ENCODE peak calls at places on chromosomes 4 and X, in seven cellular contexts. V is endothelial cell, A is H9, N is mucosa of descending colon, Z is adrenal gland, D is uterus, R is D721Med. H is an unnamed sample.

GRCh38 chr4:3340703-3341088 is 47.9 kb downstream of the RGS12 start:
- DNase-seq in A (no peak), N (no peak), V (no peak), D (no peak), R (no peak), Z (no peak), H (no peak)

GRCh38 chr4:58274553-58274952 is 1164.4 kb upstream of the IGFBP7 start:
- DNase-seq in R (no peak), N (no peak), A (no peak), Z (no peak), V (no peak), D (no peak), H (no peak)

GRCh38 chrX:121851033-121851432 is 803.6 kb downstream of the GLUD2 start:
- DNase-seq in Z (no peak), R (no peak), V (no peak), A (no peak), N (no peak), D (no peak), H (no peak)

GRCh38 chr4:43875655-43876054 is 573.0 kb downstream of the KCTD8 start:
- DNase-seq in R (no peak), A (no peak), V (no peak), D (no peak), Z (no peak), N (no peak), H (no peak)

GRCh38 chr4:74539043-74539790 is 94.3 kb downstream of the AREG start:
- DNase-seq in D (no peak), A (no peak), N (no peak), Z (no peak), R (no peak), V (no peak), H (no peak)

GRCh38 chr4:140711910-140712309 is 44.3 kb downstream of the TBC1D9 start:
- DNase-seq in Z (no peak), N (no peak), R (no peak), A (no peak), V (no peak), D (no peak), H (no peak)

GRCh38 chr4:23779839-23780238 is 110.0 kb downstream of the PPARGC1A start:
- DNase-seq in N (no peak), D (no peak), V (no peak), R (no peak), Z (no peak), A (no peak), H (no peak)

GRCh38 chrX:149151805-149152757 is 353.0 kb downstream of the IDS start:
- DNase-seq in V (no peak), N (no peak), D (no peak), A (no peak), R (no peak), Z (no peak), H (no peak)

GRCh38 chrX:149512225-149512885 is 7.2 kb upstream of the IDS start:
- DNase-seq in N (no peak), R (no peak), V (peak), A (peak), D (peak), Z (peak), H (peak)

GRCh38 chr4:20418865-20419451 is 167.3 kb downstream of the SLIT2 start:
- DNase-seq in Z (peak), V (no peak), A (no peak), D (no peak), N (no peak), R (no peak), H (no peak)

GRCh38 chr4:65341557-65341956 is 328.7 kb downstream of the EPHA5 start:
- DNase-seq in A (no peak), Z (no peak), D (no peak), V (no peak), R (no peak), N (no peak), H (no peak)

GRCh38 chrX:124386401-124386800 is 40.0 kb downstream of the SH2D1A start:
- DNase-seq in N (no peak), D (no peak), A (no peak), R (no peak), V (no peak), Z (no peak), H (no peak)

GRCh38 chrX:49214996-49215526 is 15.1 kb upstream of the SYP start:
- DNase-seq in A (no peak), D (no peak), R (no peak), N (no peak), Z (no peak), V (no peak), H (no peak)

GRCh38 chrX:253451-254297 is 27.5 kb upstream of the PLCXD1 start:
- DNase-seq in N (peak), V (no peak), D (no peak), Z (no peak), A (no peak), R (no peak), H (no peak)

GRCh38 chr4:150114641-150115040 is 36.4 kb downstream of the DCLK2 start:
- DNase-seq in D (no peak), R (no peak), Z (no peak), N (no peak), V (no peak), A (no peak), H (no peak)

GRCh38 chrX:39008554-39008953 is 207.3 kb downstream of the MID1IP1 start:
- DNase-seq in N (no peak), Z (no peak), V (no peak), R (no peak), A (no peak), D (no peak), H (no peak)

GRCh38 chr4:163251204-163251603 is 81.2 kb downstream of the NPY1R start:
- DNase-seq in V (no peak), R (no peak), D (no peak), A (peak), N (no peak), Z (no peak), H (no peak)
- TF ChIP-seq CTCF in V (no peak), R (no peak), D (no peak), A (peak), N (no peak), Z (no peak), H (no peak)

GRCh38 chr4:31674313-31674947 is 954.3 kb downstream of the PCDH7 start:
- DNase-seq in N (no peak), Z (no peak), A (peak), V (peak), R (no peak), D (no peak), H (no peak)
- TF ChIP-seq CTCF in N (no peak), Z (peak), A (peak), V (peak), R (peak), D (no peak), H (no peak)

GRCh38 chr4:110865611-110866254 is 242.9 kb upstream of the PITX2 start:
- DNase-seq in R (no peak), D (no peak), V (no peak), A (no peak), N (no peak), Z (no peak), H (no peak)

GRCh38 chr4:110869114-110869513 is 246.2 kb upstream of the PITX2 start:
- DNase-seq in Z (no peak), R (no peak), D (no peak), A (no peak), N (no peak), V (no peak), H (no peak)

GRCh38 chr4:110867981-110868380 is 245.1 kb upstream of the PITX2 start:
- DNase-seq in D (no peak), A (no peak), N (no peak), R (no peak), Z (no peak), V (no peak), H (no peak)

GRCh38 chr4:110869862-110870577 is 247.1 kb upstream of the PITX2 start:
- DNase-seq in D (no peak), N (no peak), A (no peak), R (no peak), V (no peak), Z (no peak), H (peak)

GRCh38 chr4:110867251-110867960 is 244.5 kb upstream of the PITX2 start:
- DNase-seq in Z (no peak), N (no peak), D (no peak), V (no peak), R (no peak), A (no peak), H (no peak)
- TF ChIP-seq CTCF in Z (no peak), N (no peak), D (no peak), V (no peak), R (no peak), A (no peak), H (no peak)

DNA sequence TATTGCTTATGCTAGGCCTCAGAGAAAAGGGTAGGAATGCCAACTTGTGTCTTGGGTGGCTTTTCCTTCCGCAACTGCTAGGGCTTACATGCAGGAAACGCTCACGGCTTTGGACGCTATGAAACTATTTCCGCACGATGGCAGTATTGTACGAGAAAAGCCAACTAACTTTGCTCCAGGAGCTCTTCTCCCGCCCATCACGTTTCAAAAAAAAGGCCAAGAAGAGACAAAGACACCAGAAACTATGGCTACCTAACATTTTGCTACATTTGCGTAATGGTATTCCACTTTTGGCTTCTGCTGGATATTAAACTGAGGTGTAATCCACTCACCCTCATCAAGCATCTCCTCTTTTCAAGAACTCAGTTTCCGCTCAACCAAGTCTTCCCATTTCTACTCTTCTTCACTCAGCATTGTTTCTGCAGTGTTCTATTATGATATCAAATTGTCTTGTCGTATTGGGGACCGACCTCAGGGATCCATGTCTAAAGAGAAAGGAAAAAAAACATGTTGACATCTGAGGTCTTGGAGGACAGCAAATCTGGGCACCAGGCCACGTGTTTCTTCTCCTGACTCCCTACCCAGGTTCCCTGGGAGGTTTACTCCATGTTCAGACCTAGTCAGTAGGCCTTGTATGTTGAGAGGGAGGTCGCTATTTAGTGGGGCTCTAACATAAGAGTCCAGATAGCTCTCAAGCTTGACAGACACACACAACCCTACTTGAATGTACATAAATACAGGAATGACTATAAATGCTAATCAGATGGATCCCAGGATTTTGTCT is 239.4 kb upstream of the STK26 start:
- DNase-seq in A (no peak), Z (peak), R (no peak), V (no peak), D (peak), N (no peak), H (no peak)
- TF ChIP-seq CTCF in A (no peak), Z (peak), R (no peak), V (no peak), D (peak), N (no peak), H (no peak)

DNA sequence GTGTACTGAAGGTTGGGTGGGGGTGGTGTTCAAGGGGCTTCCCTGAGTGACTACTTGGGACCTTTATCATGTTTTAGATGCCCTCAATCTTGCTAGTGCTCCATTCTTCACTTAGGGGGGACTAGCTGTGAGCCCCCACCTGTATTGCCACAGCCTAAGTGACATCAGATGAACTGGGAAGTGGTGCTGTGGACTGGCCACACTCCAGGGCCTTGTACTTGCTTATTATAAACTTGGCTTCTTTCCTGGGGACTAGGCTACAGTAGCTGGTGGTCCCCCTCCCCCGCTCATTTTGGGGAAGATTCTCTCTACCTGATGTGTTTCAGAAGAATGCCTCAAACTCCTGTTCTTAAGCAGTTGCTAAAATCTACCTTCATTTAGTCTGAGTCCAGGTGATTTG is 46.7 kb upstream of the WDR1 start:
- DNase-seq in A (no peak), R (no peak), N (no peak), V (no peak), D (no peak), Z (no peak), H (no peak)
- TF ChIP-seq CTCF in A (no peak), R (no peak), N (no peak), V (no peak), D (no peak), Z (no peak), H (no peak)

DNA sequence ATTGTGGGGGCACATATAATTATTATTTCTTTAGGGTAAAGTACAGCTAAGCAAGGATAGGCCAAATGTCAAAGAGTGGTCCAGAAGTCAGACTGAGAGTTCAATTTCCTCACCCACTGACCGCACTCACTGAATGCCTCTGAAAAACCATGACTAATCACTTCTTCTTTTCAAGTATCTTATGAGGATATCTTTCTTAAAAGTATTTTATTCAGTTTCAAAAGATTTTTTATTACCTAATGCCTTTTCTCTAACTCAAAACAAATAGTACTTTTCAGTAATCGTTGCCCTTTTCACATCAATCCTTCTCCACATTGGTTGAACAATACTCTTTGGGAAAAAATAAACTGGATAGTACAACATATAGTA is 61.7 kb upstream of the CAMK2D start:
- DNase-seq in R (no peak), V (no peak), D (no peak), N (no peak), Z (no peak), A (no peak), H (no peak)
- TF ChIP-seq CTCF in R (no peak), V (no peak), D (no peak), N (no peak), Z (no peak), A (no peak), H (no peak)

H was measured in Calu3.